ENCODE peak calls at places on chromosome X, in six cellular contexts. One of them, this sample, is unnamed.

GRCh38 chrX:13902406-13902805 is 85.5 kb upstream of the GPM6B start:
- DNase-seq in right atrium auricular region: no peak
- DNase-seq in stomach: no peak
- DNase-seq in lung: no peak
- DNase-seq in Peyer's patch: no peak
- DNase-seq in fibroblast of lung: no peak
- DNase-seq in this sample: no peak

GRCh38 chrX:34893741-34894140 is 48.9 kb upstream of the FAM47B start:
- DNase-seq in right atrium auricular region: no peak
- DNase-seq in stomach: no peak
- DNase-seq in lung: no peak
- DNase-seq in Peyer's patch: no peak
- DNase-seq in fibroblast of lung: no peak
- DNase-seq in this sample: no peak

GRCh38 chrX:134374294-134374693 is 85.7 kb upstream of the HPRT1 start:
- DNase-seq in right atrium auricular region: no peak
- DNase-seq in stomach: no peak
- DNase-seq in lung: no peak
- DNase-seq in Peyer's patch: no peak
- DNase-seq in fibroblast of lung: no peak
- DNase-seq in this sample: no peak

GRCh38 chrX:53438832-53439230 is 4.7 kb upstream of the HSD17B10 start:
- DNase-seq in right atrium auricular region: no peak
- DNase-seq in stomach: no peak
- DNase-seq in lung: no peak
- DNase-seq in Peyer's patch: no peak
- DNase-seq in fibroblast of lung: no peak
- DNase-seq in this sample: no peak

GRCh38 chrX:49915352-49916222 is 6.8 kb upstream of the CLCN5 start:
- DNase-seq in right atrium auricular region: no peak
- DNase-seq in stomach: peak
- DNase-seq in lung: peak
- DNase-seq in Peyer's patch: peak
- DNase-seq in fibroblast of lung: peak
- DNase-seq in this sample: no peak

GRCh38 chrX:68719904-68720614 is 72.6 kb downstream of the STARD8 start:
- DNase-seq in right atrium auricular region: no peak
- DNase-seq in stomach: peak
- DNase-seq in lung: no peak
- DNase-seq in Peyer's patch: no peak
- DNase-seq in fibroblast of lung: peak
- DNase-seq in this sample: no peak

GRCh38 chrX:34218063-34218462 is 85.9 kb upstream of the FAM47A start:
- DNase-seq in right atrium auricular region: no peak
- DNase-seq in stomach: no peak
- DNase-seq in lung: no peak
- DNase-seq in Peyer's patch: no peak
- DNase-seq in fibroblast of lung: no peak
- DNase-seq in this sample: no peak

GRCh38 chrX:140250363-140250762 is 254.5 kb downstream of the SOX3 start:
- DNase-seq in right atrium auricular region: no peak
- DNase-seq in stomach: no peak
- DNase-seq in lung: no peak
- DNase-seq in Peyer's patch: no peak
- DNase-seq in fibroblast of lung: no peak
- DNase-seq in this sample: no peak

GRCh38 chrX:139194571-139195280 is 335.8 kb upstream of the F9 start:
- DNase-seq in right atrium auricular region: no peak
- DNase-seq in stomach: peak
- DNase-seq in lung: peak
- DNase-seq in Peyer's patch: no peak
- DNase-seq in fibroblast of lung: no peak
- DNase-seq in this sample: no peak

GRCh38 chrX:136115124-136115908 is 32.0 kb upstream of the FHL1 start:
- DNase-seq in right atrium auricular region: no peak
- DNase-seq in stomach: no peak
- DNase-seq in lung: no peak
- DNase-seq in Peyer's patch: no peak
- DNase-seq in fibroblast of lung: peak
- DNase-seq in this sample: no peak

GRCh38 chrX:53595266-53595810 is 91.2 kb downstream of the HUWE1 start:
- DNase-seq in right atrium auricular region: no peak
- DNase-seq in stomach: no peak
- DNase-seq in lung: no peak
- DNase-seq in Peyer's patch: no peak
- DNase-seq in fibroblast of lung: no peak
- DNase-seq in this sample: no peak

GRCh38 chrX:127762663-127763062 is 289.5 kb downstream of the ACTRT1 start:
- DNase-seq in right atrium auricular region: no peak
- DNase-seq in stomach: no peak
- DNase-seq in lung: no peak
- DNase-seq in Peyer's patch: no peak
- DNase-seq in fibroblast of lung: no peak
- DNase-seq in this sample: no peak

GRCh38 chrX:149515954-149516602 is 11.0 kb upstream of the IDS start:
- DNase-seq in right atrium auricular region: no peak
- DNase-seq in stomach: no peak
- DNase-seq in lung: no peak
- DNase-seq in Peyer's patch: no peak
- DNase-seq in fibroblast of lung: no peak
- DNase-seq in this sample: no peak
- H3K27ac ChIP-seq in right atrium auricular region: no peak
- H3K27ac ChIP-seq in stomach: no peak
- H3K27ac ChIP-seq in lung: no peak
- H3K27ac ChIP-seq in Peyer's patch: no peak
- H3K27ac ChIP-seq in fibroblast of lung: no peak
- H3K27ac ChIP-seq in this sample: no peak

DNA sequence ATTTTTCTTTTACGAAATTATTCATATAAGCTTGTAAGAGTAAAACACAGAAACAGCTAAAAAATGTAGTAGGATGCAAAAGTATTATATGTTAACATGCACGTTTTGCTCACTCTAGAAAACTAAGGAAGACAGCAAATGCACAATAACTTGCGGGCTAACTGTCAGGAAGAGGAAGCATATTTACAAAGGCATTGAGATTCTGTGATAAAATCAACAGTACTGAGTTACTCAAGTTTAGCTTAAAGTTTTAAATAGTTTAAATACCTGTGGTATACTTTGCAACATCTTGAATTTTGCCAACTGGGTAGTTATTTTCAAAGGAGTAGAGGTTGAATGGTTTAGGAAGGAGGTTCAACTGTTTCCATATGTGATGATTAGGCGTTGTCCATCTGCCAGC is 37.0 kb downstream of the SH2D1A start:
- DNase-seq in right atrium auricular region: no peak
- DNase-seq in stomach: no peak
- DNase-seq in lung: no peak
- DNase-seq in Peyer's patch: no peak
- DNase-seq in fibroblast of lung: no peak
- DNase-seq in this sample: no peak
- H3K4me3 ChIP-seq in right atrium auricular region: no peak
- H3K4me3 ChIP-seq in stomach: no peak
- H3K4me3 ChIP-seq in lung: no peak
- H3K4me3 ChIP-seq in Peyer's patch: no peak
- H3K4me3 ChIP-seq in fibroblast of lung: no peak
- H3K4me3 ChIP-seq in this sample: no peak

DNA sequence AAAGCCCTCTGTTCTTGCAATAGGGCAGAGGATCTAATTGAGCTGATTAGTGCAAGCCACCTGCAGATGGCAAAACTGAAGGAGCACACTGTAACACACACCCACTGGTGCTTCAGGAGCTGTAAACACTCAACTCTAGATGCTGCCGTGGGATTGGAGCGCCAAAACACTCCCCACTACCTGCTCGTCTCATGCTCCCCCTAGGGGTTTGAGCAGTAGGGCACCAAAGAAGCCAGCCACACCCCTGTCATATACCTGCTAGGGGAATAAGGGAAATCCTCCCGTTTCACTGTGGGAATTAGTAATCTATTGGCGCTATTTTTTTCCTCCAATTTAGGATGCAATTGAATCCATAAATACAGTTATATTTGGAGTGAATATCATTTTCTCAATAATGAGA is 360.2 kb downstream of the GLUD2 start:
- DNase-seq in right atrium auricular region: no peak
- DNase-seq in stomach: no peak
- DNase-seq in lung: no peak
- DNase-seq in Peyer's patch: no peak
- DNase-seq in fibroblast of lung: no peak
- DNase-seq in this sample: no peak
- TF ChIP-seq CTCF in right atrium auricular region: no peak
- TF ChIP-seq CTCF in stomach: no peak
- TF ChIP-seq CTCF in lung: no peak
- TF ChIP-seq CTCF in Peyer's patch: no peak
- TF ChIP-seq CTCF in fibroblast of lung: no peak
- TF ChIP-seq CTCF in this sample: no peak

DNA sequence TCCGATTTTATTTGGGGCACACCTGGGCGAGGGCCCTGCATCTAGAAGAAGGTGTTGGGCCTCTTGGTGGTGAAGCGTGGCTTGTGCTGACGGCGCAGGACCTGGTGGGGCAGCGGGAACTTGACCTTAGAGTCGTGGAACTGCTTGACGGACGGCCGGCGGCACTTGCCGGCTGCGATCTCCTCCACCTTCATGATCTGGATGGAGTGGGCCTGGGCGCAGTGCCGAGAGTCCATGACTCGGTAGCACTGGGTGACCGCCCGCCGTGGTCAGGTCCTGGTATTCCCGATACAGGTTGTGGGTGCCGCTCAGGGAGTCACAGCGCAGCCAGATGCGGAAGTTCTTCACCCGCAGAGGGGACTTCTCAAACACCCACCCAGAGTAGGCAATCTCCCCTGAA is 56.8 kb upstream of the ALG13 start:
- DNase-seq in right atrium auricular region: no peak
- DNase-seq in stomach: no peak
- DNase-seq in lung: no peak
- DNase-seq in Peyer's patch: no peak
- DNase-seq in fibroblast of lung: no peak
- DNase-seq in this sample: no peak
- H3K27ac ChIP-seq in right atrium auricular region: no peak
- H3K27ac ChIP-seq in stomach: no peak
- H3K27ac ChIP-seq in lung: no peak
- H3K27ac ChIP-seq in Peyer's patch: no peak
- H3K27ac ChIP-seq in fibroblast of lung: no peak
- H3K27ac ChIP-seq in this sample: no peak

GRCh38 chrX:387729-388128 is 1.0 kb upstream of the PPP2R3B start:
- DNase-seq in right atrium auricular region: no peak
- DNase-seq in stomach: no peak
- DNase-seq in lung: no peak
- DNase-seq in Peyer's patch: no peak
- DNase-seq in fibroblast of lung: no peak
- DNase-seq in this sample: no peak
- H3K4me3 ChIP-seq in right atrium auricular region: peak
- H3K4me3 ChIP-seq in stomach: peak
- H3K4me3 ChIP-seq in lung: no peak
- H3K4me3 ChIP-seq in Peyer's patch: no peak
- H3K4me3 ChIP-seq in fibroblast of lung: peak
- H3K4me3 ChIP-seq in this sample: peak

DNA sequence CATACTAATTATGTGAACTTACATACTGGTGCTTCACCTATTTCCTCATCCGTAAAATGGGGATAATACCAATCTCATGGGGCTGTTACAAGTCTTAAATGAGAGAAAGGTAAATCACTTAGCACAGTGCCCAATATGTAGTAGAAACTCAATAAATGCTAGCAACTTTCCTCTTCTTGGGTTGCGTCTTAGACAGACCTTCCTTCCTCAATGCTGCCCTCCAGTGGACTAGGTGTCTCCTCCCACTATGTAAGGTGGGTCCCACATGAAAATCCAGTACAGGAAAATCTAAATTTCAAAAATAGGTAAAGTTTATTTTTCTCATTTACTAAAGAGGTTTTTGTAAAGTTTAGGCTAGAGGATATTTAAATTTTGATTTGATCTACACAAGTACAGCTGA is 20.6 kb downstream of the ZDHHC9 start:
- DNase-seq in right atrium auricular region: no peak
- DNase-seq in stomach: peak
- DNase-seq in lung: no peak
- DNase-seq in Peyer's patch: peak
- DNase-seq in fibroblast of lung: peak
- DNase-seq in this sample: no peak
- TF ChIP-seq CTCF in right atrium auricular region: peak
- TF ChIP-seq CTCF in stomach: no peak
- TF ChIP-seq CTCF in lung: peak
- TF ChIP-seq CTCF in Peyer's patch: peak
- TF ChIP-seq CTCF in fibroblast of lung: peak
- TF ChIP-seq CTCF in this sample: no peak

GRCh38 chrX:101190736-101191135 is 28.9 kb upstream of the DRP2 start:
- DNase-seq in right atrium auricular region: no peak
- DNase-seq in stomach: no peak
- DNase-seq in lung: no peak
- DNase-seq in Peyer's patch: no peak
- DNase-seq in fibroblast of lung: no peak
- DNase-seq in this sample: no peak
- H3K27ac ChIP-seq in right atrium auricular region: no peak
- H3K27ac ChIP-seq in stomach: no peak
- H3K27ac ChIP-seq in lung: no peak
- H3K27ac ChIP-seq in Peyer's patch: no peak
- H3K27ac ChIP-seq in fibroblast of lung: no peak
- H3K27ac ChIP-seq in this sample: no peak